ENCODE peak calls at places on chromosomes 3 and 15, in eight cellular contexts. D is K562, R is GM23338, F is H1, T is HCT116, K is GM12878, V is HepG2, H is SK-N-SH. G is an unnamed sample.

GRCh38 chr3:4504340-4505261 is 11.5 kb downstream of the ITPR1 start:
- DNase-seq in D (no peak), R (no peak), F (no peak), T (no peak), K (no peak), V (no peak), H (peak; percentile 61), G (no peak)

GRCh38 chr3:136464502-136464901 is 214.4 kb downstream of the PCCB start:
- DNase-seq in D (no peak), R (no peak), F (no peak), T (no peak), K (no peak), V (no peak), H (no peak), G (no peak)

GRCh38 chr3:124964432-124964831 is 29.9 kb upstream of the MUC13 start:
- DNase-seq in D (no peak), R (no peak), F (no peak), T (no peak), K (no peak), V (peak; percentile 80), H (no peak), G (no peak)

GRCh38 chr3:184336484-184337230 is 743 bp upstream of the FAM131A start:
- DNase-seq in D (no peak), R (peak; percentile 83), F (no peak), T (no peak), K (no peak), V (peak; percentile 62), H (peak; percentile 67), G (peak; percentile 66)

GRCh38 chr15:100252359-100252758 is 89.4 kb downstream of the ADAMTS17 start:
- DNase-seq in D (no peak), R (no peak), F (no peak), T (no peak), K (no peak), V (no peak), H (no peak), G (no peak)

GRCh38 chr15:71559098-71559497 is 251.3 kb upstream of the NR2E3 start:
- DNase-seq in D (no peak), R (no peak), F (no peak), T (no peak), K (no peak), V (no peak), H (no peak), G (no peak)

GRCh38 chr15:47743385-47743784 is 26.1 kb downstream of the SEMA6D start:
- DNase-seq in D (no peak), R (no peak), F (no peak), T (no peak), K (no peak), V (no peak), H (no peak), G (no peak)

GRCh38 chr3:177124882-177125281 is 72.4 kb downstream of the TBL1XR1 start:
- DNase-seq in D (no peak), R (no peak), F (no peak), T (no peak), K (no peak), V (no peak), H (no peak), G (no peak)

GRCh38 chr3:195270350-195271115 is 426 bp downstream of the XXYLT1 start:
- DNase-seq in D (peak; percentile 54), R (peak; percentile 80), F (no peak), T (peak; percentile 26), K (no peak), V (peak; percentile 45), H (peak; percentile 72), G (peak; percentile 86)

GRCh38 chr3:9884555-9885165 is 4.6 kb upstream of the CIDEC start:
- DNase-seq in D (peak; percentile 83), R (no peak), F (no peak), T (peak; percentile 89), K (no peak), V (peak; percentile 29), H (no peak), G (no peak)

GRCh38 chr3:51696954-51697353 is 9.9 kb upstream of the GRM2 start:
- DNase-seq in D (peak; percentile 17), R (no peak), F (no peak), T (no peak), K (no peak), V (no peak), H (peak; percentile 74), G (no peak)

GRCh38 chr15:25989327-25989726 is 126.2 kb upstream of the ATP10A start:
- DNase-seq in D (peak; percentile 36), R (peak; percentile 60), F (peak; percentile 19), T (no peak), K (no peak), V (no peak), H (no peak), G (no peak)

GRCh38 chr15:40097096-40097967 is 11.3 kb downstream of the BMF start:
- DNase-seq in D (no peak), R (no peak), F (no peak), T (no peak), K (no peak), V (no peak), H (no peak), G (no peak)

GRCh38 chr3:4736284-4736861 is 242.9 kb upstream of the BHLHE40 start:
- DNase-seq in D (no peak), R (no peak), F (no peak), T (peak; percentile 44), K (no peak), V (no peak), H (no peak), G (peak; percentile 79)

GRCh38 chr15:38275951-38276350 is 23.3 kb downstream of the SPRED1 start:
- DNase-seq in D (no peak), R (no peak), F (no peak), T (no peak), K (no peak), V (no peak), H (no peak), G (no peak)

GRCh38 chr3:189001559-189001958 is 170.2 kb upstream of the TPRG1 start:
- DNase-seq in D (no peak), R (no peak), F (no peak), T (peak; percentile 34), K (no peak), V (no peak), H (no peak), G (peak; percentile 48)

GRCh38 chr3:12323237-12323636 is 34.4 kb downstream of the PPARG start:
- DNase-seq in D (no peak), R (no peak), F (no peak), T (no peak), K (no peak), V (no peak), H (no peak), G (no peak)

GRCh38 chr15:67228286-67228685 is 26.2 kb downstream of the AAGAB start:
- DNase-seq in D (no peak), R (no peak), F (no peak), T (no peak), K (no peak), V (no peak), H (no peak), G (no peak)

GRCh38 chr15:83010709-83011270 is 649 bp downstream of the C15orf40 start:
- DNase-seq in D (peak; percentile 64), R (peak; percentile 81), F (peak; percentile 43), T (peak; percentile 61), K (peak; percentile 53), V (peak; percentile 62), H (peak; percentile 88), G (peak; percentile 79)

GRCh38 chr3:42655980-42656679 is 2.6 kb downstream of the ZBTB47 start:
- DNase-seq in D (peak; percentile 52), R (peak; percentile 28), F (no peak), T (no peak), K (no peak), V (no peak), H (peak; percentile 30), G (peak; percentile 37)

GRCh38 chr15:58981808-58982475 is 5.5 kb upstream of the RNF111 start:
- DNase-seq in D (no peak), R (no peak), F (no peak), T (no peak), K (no peak), V (no peak), H (no peak), G (no peak)
- H2AFZ ChIP-seq in D (peak overlapping the region; percentile 34), R (no peak overlapping the region), F (no peak overlapping the region), T (no peak overlapping the region), K (peak overlapping the region; percentile 79), V (no peak overlapping the region), H (peak overlapping the region; percentile 16), G (no peak overlapping the region)

DNA sequence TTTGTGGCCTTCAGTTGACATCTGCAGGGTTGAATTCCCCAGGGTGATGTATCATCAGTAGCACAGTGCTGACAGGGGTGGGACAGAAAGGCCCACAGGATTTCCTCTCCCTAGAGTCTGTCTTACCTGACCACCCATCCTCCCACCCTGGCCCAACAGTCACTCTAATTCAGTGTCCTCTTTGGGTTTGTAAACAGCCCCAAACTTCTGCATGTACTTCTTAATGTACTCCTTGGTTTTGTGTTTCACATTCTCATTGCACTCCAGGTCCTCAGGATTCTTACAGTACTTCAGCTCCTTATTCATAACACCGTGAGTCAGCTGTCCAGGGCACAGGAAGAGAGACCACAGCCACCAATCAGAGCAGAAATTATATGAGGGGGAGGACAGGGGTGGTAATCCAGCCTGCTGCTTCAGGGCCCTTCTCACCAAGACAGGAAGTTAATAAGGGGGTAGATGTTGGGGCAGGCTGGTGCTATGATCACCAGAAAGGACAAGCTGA is 37.5 kb downstream of the NBEAL2 start:
- DNase-seq in D (peak; percentile 80), R (no peak), F (no peak), T (no peak), K (peak; percentile 40), V (no peak), H (no peak), G (peak; percentile 18)
- TF ChIP-seq POLR2AphosphoS5 in D (peak; percentile 37), R (no peak), F (no peak), T (no peak), K (no peak), V (no peak), H (no peak), G (no peak)

GRCh38 chr15:85580914-85581313 is 200.5 kb downstream of the AKAP13 start:
- DNase-seq in D (no peak), R (no peak), F (no peak), T (no peak), K (no peak), V (no peak), H (no peak), G (no peak)
- H3K4me3 ChIP-seq in D (no peak overlapping the region), R (no peak overlapping the region), F (no peak overlapping the region), T (no peak overlapping the region), K (no peak overlapping the region), V (no peak overlapping the region), H (no peak overlapping the region), G (no peak overlapping the region)

GRCh38 chr3:149460123-149460522 is 14.4 kb upstream of the TM4SF4 start:
- DNase-seq in D (no peak), R (no peak), F (no peak), T (no peak), K (no peak), V (no peak), H (no peak), G (no peak)

GRCh38 chr3:149463921-149464320 is 10.6 kb upstream of the TM4SF4 start:
- DNase-seq in D (no peak), R (no peak), F (no peak), T (no peak), K (no peak), V (no peak), H (no peak), G (no peak)

GRCh38 chr3:149464706-149465328 is 9.7 kb upstream of the TM4SF4 start:
- DNase-seq in D (no peak), R (peak; percentile 13), F (no peak), T (no peak), K (no peak), V (no peak), H (no peak), G (no peak)

GRCh38 chr3:149462051-149462450 is 12.4 kb upstream of the TM4SF4 start:
- DNase-seq in D (no peak), R (no peak), F (no peak), T (no peak), K (no peak), V (no peak), H (no peak), G (no peak)

GRCh38 chr3:149462653-149463052 is 11.8 kb upstream of the TM4SF4 start:
- DNase-seq in D (no peak), R (no peak), F (no peak), T (no peak), K (no peak), V (no peak), H (no peak), G (no peak)
- H2AFZ ChIP-seq in D (no peak overlapping the region), R (peak overlapping the region; percentile 18), F (no peak overlapping the region), T (no peak overlapping the region), K (no peak overlapping the region), V (no peak overlapping the region), H (no peak overlapping the region), G (no peak overlapping the region)